ENCODE peak calls at places on chromosomes 5 and 9, in six cellular contexts. T is mucosa of gallbladder, H is HTR-8/SVneo, O is NCI-H2081 treated with DMSO at 0.1 percent for 48 hours, P is hypothalamus, X is cardiac muscle cell. G is an unnamed sample.

GRCh38 chr9:118059520-118060278 is 355.5 kb downstream of the TLR4 start:
- DNase-seq in T (peak; percentile 15), H (no peak), O (no peak), P (no peak), X (peak; percentile 84), G (peak; percentile 51)

GRCh38 chr9:81664638-81665513 is 24.5 kb downstream of the TLE1 start:
- DNase-seq in T (no peak), H (no peak), O (no peak), P (no peak), X (no peak), G (no peak)

GRCh38 chr5:103827976-103828375 is 265.4 kb upstream of the NUDT12 start:
- DNase-seq in T (no peak), H (no peak), O (no peak), P (no peak), X (no peak), G (no peak)

GRCh38 chr9:37587521-37587920 is 4.9 kb downstream of the TOMM5 start:
- DNase-seq in T (no peak), H (no peak), O (no peak), P (no peak), X (no peak), G (peak; percentile 22)

GRCh38 chr9:912776-913175 is 63.7 kb upstream of the DMRT3 start:
- DNase-seq in T (no peak), H (no peak), O (no peak), P (no peak), X (no peak), G (no peak)

GRCh38 chr5:172886974-172887491 is 53.0 kb downstream of the ERGIC1 start:
- DNase-seq in T (peak; percentile 48), H (no peak), O (no peak), P (peak; percentile 33), X (no peak), G (no peak)

GRCh38 chr5:15937708-15938107 is 241.9 kb downstream of the MARCHF11 start:
- DNase-seq in T (no peak), H (no peak), O (no peak), P (no peak), X (no peak), G (no peak)

GRCh38 chr9:94612071-94612470 is 18.4 kb upstream of the FBP2 start:
- DNase-seq in T (no peak), H (no peak), O (no peak), P (no peak), X (no peak), G (no peak)

GRCh38 chr5:106019271-106019670 is 1651.5 kb downstream of the EFNA5 start:
- DNase-seq in T (no peak), H (no peak), O (no peak), P (no peak), X (no peak), G (no peak)

GRCh38 chr9:92668746-92669526 is 995 bp downstream of the IPPK start:
- DNase-seq in T (no peak), H (peak; percentile 51), O (no peak), P (no peak), X (peak; percentile 47), G (peak; percentile 62)

GRCh38 chr9:6212722-6213375 is 2.8 kb upstream of the IL33 start:
- DNase-seq in T (no peak), H (no peak), O (no peak), P (no peak), X (no peak), G (no peak)

GRCh38 chr5:97009212-97009898 is 73.5 kb downstream of the LNPEP start:
- DNase-seq in T (no peak), H (no peak), O (no peak), P (no peak), X (peak; percentile 4), G (peak; percentile 66)

GRCh38 chr5:91141642-91142041 is 241.5 kb downstream of the ARRDC3 start:
- DNase-seq in T (no peak), H (no peak), O (no peak), P (no peak), X (no peak), G (no peak)

GRCh38 chr5:150763023-150763793 is 4.4 kb upstream of the DCTN4 start:
- DNase-seq in T (peak; percentile 29), H (peak; percentile 61), O (no peak), P (no peak), X (peak; percentile 33), G (peak; percentile 91)

GRCh38 chr5:154849791-154850201 is 607 bp downstream of the FAXDC2 start:
- DNase-seq in T (no peak), H (no peak), O (no peak), P (no peak), X (no peak), G (no peak)

GRCh38 chr9:13395086-13395485 is 115.6 kb upstream of the MPDZ start:
- DNase-seq in T (no peak), H (no peak), O (no peak), P (no peak), X (no peak), G (no peak)

GRCh38 chr9:114181583-114182409 is 26.5 kb downstream of the COL27A1 start:
- DNase-seq in T (no peak), H (no peak), O (no peak), P (no peak), X (no peak), G (no peak)

GRCh38 chr5:36442352-36442751 is 140.7 kb upstream of the RANBP3L start:
- DNase-seq in T (no peak), H (no peak), O (no peak), P (no peak), X (no peak), G (no peak)

GRCh38 chr5:87885727-87886126 is 382.9 kb downstream of the TMEM161B start:
- DNase-seq in T (no peak), H (no peak), O (no peak), P (no peak), X (no peak), G (no peak)

GRCh38 chr5:150642567-150642927 is 2.1 kb downstream of the SYNPO start:
- DNase-seq in T (peak; percentile 87), H (peak; percentile 85), O (no peak), P (no peak), X (peak; percentile 55), G (peak; percentile 51)

GRCh38 chr5:132253452-132254320 is 3.8 kb upstream of the PDLIM4 start:
- DNase-seq in T (no peak), H (no peak), O (no peak), P (no peak), X (no peak), G (no peak)

GRCh38 chr5:72720205-72720604 is 96.3 kb upstream of the TNPO1 start:
- DNase-seq in T (no peak), H (no peak), O (no peak), P (no peak), X (no peak), G (no peak)

GRCh38 chr9:117929873-117930272 is 225.7 kb downstream of the TLR4 start:
- DNase-seq in T (no peak), H (no peak), O (no peak), P (no peak), X (no peak), G (no peak)

GRCh38 chr9:98071737-98072136 is 15.2 kb downstream of the NANS start:
- DNase-seq in T (no peak), H (no peak), O (no peak), P (no peak), X (no peak), G (no peak)

GRCh38 chr9:130518943-130519772 is 60.2 kb upstream of the FUBP3 start:
- DNase-seq in T (no peak), H (no peak), O (no peak), P (no peak), X (no peak), G (no peak)

GRCh38 chr5:32443541-32444190 is 874 bp downstream of the ZFR start:
- DNase-seq in T (no peak), H (peak; percentile 69), O (no peak), P (peak; percentile 33), X (peak; percentile 61), G (no peak)

GRCh38 chr9:89844535-89844934 is 239.7 kb downstream of the GADD45G start:
- DNase-seq in T (no peak), H (no peak), O (no peak), P (no peak), X (no peak), G (no peak)

GRCh38 chr5:100708625-100709171 is 173.5 kb downstream of the FAM174A start:
- DNase-seq in T (no peak), H (no peak), O (no peak), P (no peak), X (no peak), G (no peak)

GRCh38 chr9:83656032-83656680 is 33.2 kb downstream of the IDNK start:
- DNase-seq in T (no peak), H (no peak), O (no peak), P (no peak), X (no peak), G (no peak)

G was measured in dermis microvascular lymphatic vessel endothelial cell.